ENCODE peak calls at places on chromosomes 11 and 22, in ten cellular contexts. B is ovary, O is heart left ventricle, H is choroid plexus epithelial cell, I is fibroblast of lung, C is astrocyte of the spinal cord, S is neural progenitor cell, L is ascending aorta, Y is GM12865, W is bronchial epithelial cell. K is an unnamed sample.

GRCh38 chr11:109583996-109584395 is 162.0 kb downstream of the C11orf87 start:
- DNase-seq in Y (no peak), I (no peak), B (no peak), S (no peak), L (no peak), W (no peak), O (no peak), C (no peak), H (no peak), K (no peak)

GRCh38 chr11:1827931-1828330 is 6.9 kb upstream of the SYT8 start:
- DNase-seq in O (no peak), B (no peak), L (peak; percentile 64), W (no peak), S (no peak), Y (no peak), I (no peak), C (no peak), H (no peak), K (no peak)

GRCh38 chr11:126352934-126353801 is 2.3 kb upstream of the ST3GAL4 start:
- DNase-seq in Y (peak; percentile 71), L (no peak), S (no peak), W (peak; percentile 83), C (peak; percentile 62), H (peak; percentile 60), I (peak; percentile 69), B (no peak), O (peak; percentile 7), K (no peak)

GRCh38 chr11:46127150-46127638 is 5.9 kb upstream of the PHF21A start:
- DNase-seq in H (peak; percentile 80), C (peak; percentile 32), Y (peak; percentile 77), L (peak; percentile 68), W (peak; percentile 83), B (no peak), I (peak; percentile 80), S (peak; percentile 23), O (peak; percentile 38), K (no peak)

GRCh38 chr11:128555606-128556005 is 31.8 kb downstream of the ETS1 start:
- DNase-seq in S (peak; percentile 29), H (peak; percentile 54), C (no peak), Y (no peak), B (no peak), L (no peak), W (peak; percentile 36), O (no peak), I (peak; percentile 28), K (peak; percentile 85)

GRCh38 chr11:70671083-70671482 is 272.8 kb downstream of the CTTN start:
- DNase-seq in Y (no peak), W (no peak), B (no peak), I (no peak), H (no peak), O (no peak), S (no peak), C (no peak), L (no peak), K (peak; percentile 78)

GRCh38 chr11:10893713-10894112 is 35.9 kb upstream of the ZBED5 start:
- DNase-seq in S (no peak), L (no peak), I (peak; percentile 96), H (peak; percentile 79), C (peak; percentile 62), B (no peak), Y (no peak), W (peak; percentile 50), O (peak; percentile 47), K (no peak)

GRCh38 chr11:27485930-27486773 is 13.6 kb upstream of the LGR4 start:
- DNase-seq in H (peak; percentile 75), I (peak; percentile 76), B (no peak), S (peak; percentile 56), C (peak; percentile 75), W (peak; percentile 55), O (no peak), Y (peak; percentile 60), L (no peak), K (peak; percentile 59)

GRCh38 chr11:29161216-29161615 is 855.6 kb downstream of the KCNA4 start:
- DNase-seq in L (no peak), B (no peak), Y (no peak), W (peak; percentile 70), H (peak; percentile 19), I (no peak), O (no peak), S (no peak), C (peak; percentile 48), K (no peak)

GRCh38 chr11:118289411-118289810 is 15.1 kb upstream of the CD3E start:
- DNase-seq in O (no peak), B (no peak), W (no peak), Y (no peak), H (no peak), I (no peak), L (no peak), C (no peak), S (no peak), K (no peak)

GRCh38 chr11:118286545-118286944 is 18.0 kb upstream of the CD3E start:
- DNase-seq in O (no peak), L (no peak), B (no peak), I (no peak), W (no peak), C (no peak), H (no peak), Y (no peak), S (no peak), K (no peak)

GRCh38 chr11:118283756-118284350 is 19.8 kb upstream of the MPZL2 start:
- DNase-seq in I (no peak), Y (no peak), W (no peak), L (no peak), B (no peak), S (no peak), H (no peak), C (no peak), O (no peak), K (no peak)

GRCh38 chr11:118283311-118283636 is 19.2 kb upstream of the MPZL2 start:
- DNase-seq in Y (no peak), H (no peak), W (no peak), B (no peak), S (no peak), C (no peak), O (no peak), L (no peak), I (no peak), K (no peak)

DNA sequence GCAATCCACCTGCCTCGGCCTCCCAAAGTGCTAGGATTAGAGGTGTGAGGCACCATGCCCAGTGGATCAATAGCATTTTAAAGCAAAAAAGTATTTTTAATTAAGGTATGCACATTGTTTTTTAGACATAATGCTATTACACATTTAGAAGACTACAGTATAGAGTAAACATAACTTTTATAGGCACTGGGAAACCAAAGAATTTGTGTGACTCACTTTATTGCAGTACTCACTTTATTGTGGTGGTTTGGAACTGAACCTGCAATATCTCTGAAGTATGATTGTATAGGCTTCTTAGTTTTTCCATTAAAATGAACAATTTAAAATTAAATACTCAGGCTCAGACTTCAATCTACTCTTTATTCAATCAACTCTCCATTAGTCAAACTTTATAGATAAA is 17.5 kb upstream of the CD3E start:
- DNase-seq in I (no peak), Y (no peak), W (peak; percentile 54), L (no peak), B (no peak), C (peak; percentile 17), O (no peak), H (no peak), S (no peak), K (no peak)
- H3K4me3 ChIP-seq in I (no peak overlapping the region), Y (no peak overlapping the region), W (no peak overlapping the region), L (no peak overlapping the region), B (no peak overlapping the region), C (no peak overlapping the region), O (no peak overlapping the region), H (no peak overlapping the region), S (no peak overlapping the region), K (no peak overlapping the region)

DNA sequence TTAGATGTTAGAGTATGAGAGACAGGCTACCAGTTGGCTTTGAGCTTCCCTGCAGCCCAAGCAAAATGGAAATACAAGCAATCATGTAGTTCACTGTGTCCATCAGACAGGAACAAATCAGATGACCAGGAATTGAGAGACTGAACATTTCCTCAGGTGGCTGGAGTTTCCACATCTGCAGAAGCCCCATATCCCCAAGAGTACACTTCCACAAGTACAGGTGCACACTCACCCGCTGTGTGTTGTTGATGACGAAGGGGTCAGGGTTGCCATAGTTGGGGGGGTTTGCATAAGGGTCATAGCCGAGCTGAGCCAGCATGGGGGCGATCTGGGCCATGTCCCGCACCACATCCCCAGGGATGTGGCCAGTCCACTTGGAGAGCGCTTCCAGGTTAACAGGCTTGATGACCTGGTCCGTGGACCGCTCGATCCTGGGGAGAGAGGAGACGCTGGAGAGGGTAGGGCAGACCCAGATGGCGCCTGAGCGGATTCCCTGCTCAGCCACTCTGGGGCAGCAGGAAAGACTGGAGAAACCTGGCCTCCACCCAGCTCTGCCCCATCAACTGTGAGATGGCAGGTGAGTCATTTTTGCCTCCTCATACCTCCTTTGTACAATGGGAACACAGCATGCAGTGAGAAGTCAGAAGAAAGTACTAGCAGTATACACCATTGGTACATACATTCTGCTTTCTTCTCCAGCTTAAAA is 23.9 kb upstream of the TFIP11 start:
- DNase-seq in C (no peak), B (no peak), I (no peak), L (no peak), O (no peak), W (peak; percentile 54), H (no peak), S (no peak), Y (no peak), K (no peak)
- TF ChIP-seq CTCF in C (no peak), B (no peak), I (no peak), L (no peak), O (no peak), W (no peak), H (no peak), S (no peak), Y (no peak), K (no peak)

DNA sequence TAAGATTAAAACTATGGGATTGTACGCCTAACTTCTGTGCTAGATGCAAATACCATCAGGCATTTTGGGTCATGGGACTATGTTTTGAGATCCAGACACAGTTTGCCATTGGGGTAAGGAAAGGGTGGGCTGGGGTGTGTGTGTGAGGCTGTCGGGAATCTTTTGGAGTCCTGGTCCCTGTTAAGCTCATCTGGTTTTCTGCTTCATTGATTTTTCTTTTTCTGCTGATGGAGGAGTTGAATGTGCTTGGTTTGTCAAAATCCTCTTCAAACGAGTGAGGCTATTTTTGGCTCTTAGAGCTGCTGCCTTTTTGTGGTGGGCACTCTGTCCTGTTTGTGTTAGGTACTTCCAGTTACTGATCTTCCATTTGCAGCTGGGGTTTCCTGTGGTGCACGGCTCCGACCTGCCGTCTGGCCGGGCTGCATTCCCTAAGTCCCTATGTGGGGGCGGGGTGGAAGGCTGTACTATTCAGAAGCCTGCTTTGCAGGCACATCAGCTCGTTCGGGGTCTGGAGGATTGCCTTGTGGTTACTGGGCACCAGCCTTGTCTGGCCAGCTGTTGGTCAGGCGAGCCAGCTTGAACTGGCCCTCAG is 2.9 kb downstream of the BCR start:
- DNase-seq in O (peak; percentile 63), B (peak; percentile 52), W (peak; percentile 51), Y (no peak), I (peak; percentile 59), C (peak; percentile 76), H (peak; percentile 76), L (peak; percentile 75), S (peak; percentile 96), K (peak; percentile 92)
- H3K4me3 ChIP-seq in O (peak overlapping the region; percentile 58), B (peak overlapping the region; percentile 66), W (peak overlapping the region; percentile 71), Y (peak overlapping the region; percentile 55), I (peak overlapping the region; percentile 55), C (peak overlapping the region; percentile 63), H (peak overlapping the region; percentile 77), L (peak overlapping the region; percentile 61), S (peak overlapping the region; percentile 64), K (peak overlapping the region; percentile 94)

DNA sequence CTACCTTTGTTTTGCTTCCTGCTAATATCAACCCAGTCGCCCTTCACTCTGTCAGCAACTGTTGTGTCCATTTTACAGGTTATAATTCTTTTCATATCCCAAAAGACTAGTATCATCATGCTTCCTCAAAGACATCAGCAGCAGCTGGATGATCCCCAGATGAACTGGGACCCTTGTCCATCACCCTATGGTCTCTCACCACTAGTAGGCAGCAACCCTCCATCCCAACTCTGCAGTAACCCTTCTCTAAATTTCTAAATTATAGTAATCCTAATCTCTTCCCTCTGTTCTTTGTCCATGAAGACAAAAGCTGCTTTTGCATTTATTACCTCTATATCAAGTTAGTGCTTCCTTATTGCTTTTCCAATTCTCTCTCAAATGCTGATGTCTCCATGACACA is 1025.8 kb downstream of the FAM181B start:
- DNase-seq in B (no peak), Y (no peak), O (no peak), H (no peak), L (no peak), S (peak; percentile 13), C (no peak), I (no peak), W (no peak), K (peak; percentile 65)
- TF ChIP-seq CTCF in B (no peak), Y (peak; percentile 49), O (no peak), H (peak; percentile 49), L (no peak), S (peak; percentile 66), C (peak; percentile 26), I (peak; percentile 28), W (no peak), K (peak; percentile 90)